ENCODE peak calls at places on chromosomes 11 and 22, in eight cellular contexts. G is neural crest cell, V is amygdala, M is ureter, O is KG1, Q is MCF 10A, A is PC-3, X is Right ventricle myocardium superior. S is an unnamed sample.

GRCh38 chr11:89491141-89491690 is at the start of gene NOX4:
- DNase-seq in O (no peak), G (peak; percentile 63), Q (no peak), A (no peak), X (peak; percentile 66), M (no peak), V (peak; percentile 36), S (no peak)

GRCh38 chr11:65435981-65436411 is 13.4 kb downstream of the NEAT1 start:
- DNase-seq in O (no peak), A (no peak), V (no peak), G (no peak), X (peak; percentile 49), Q (peak; percentile 41), M (peak; percentile 46), S (no peak)

GRCh38 chr22:45341503-45341902 is 31.8 kb downstream of the FAM118A start:
- DNase-seq in X (no peak), V (no peak), G (no peak), M (no peak), A (no peak), Q (no peak), O (no peak), S (no peak)

GRCh38 chr11:76788661-76789442 is 5.7 kb downstream of the TSKU start:
- DNase-seq in G (no peak), O (no peak), Q (peak; percentile 94), A (peak; percentile 99), X (no peak), M (peak; percentile 85), V (peak; percentile 50), S (no peak)

GRCh38 chr11:127862406-127862805 is 725.0 kb downstream of the ETS1 start:
- DNase-seq in X (no peak), A (peak; percentile 19), O (no peak), Q (peak; percentile 24), M (no peak), G (no peak), V (no peak), S (no peak)

GRCh38 chr11:103798456-103798855 is 238.0 kb upstream of the DDI1 start:
- DNase-seq in V (no peak), X (no peak), M (no peak), O (no peak), A (no peak), Q (no peak), G (no peak), S (no peak)

GRCh38 chr11:122398167-122398566 is 257.4 kb upstream of the UBASH3B start:
- DNase-seq in V (no peak), A (no peak), O (no peak), G (no peak), Q (no peak), X (no peak), M (no peak), S (no peak)

GRCh38 chr22:45709004-45709739 is 37.5 kb downstream of the ATXN10 start:
- DNase-seq in X (no peak), G (no peak), V (no peak), M (no peak), Q (peak; percentile 55), A (peak; percentile 74), O (no peak), S (no peak)

GRCh38 chr22:20204821-20205220 is 54.0 kb upstream of the CCDC188 start:
- DNase-seq in A (no peak), Q (no peak), G (no peak), M (peak; percentile 60), O (no peak), V (no peak), X (no peak), S (no peak)

GRCh38 chr11:33389635-33390034 is 132.5 kb downstream of the HIPK3 start:
- DNase-seq in Q (no peak), G (no peak), M (no peak), O (no peak), V (no peak), A (no peak), X (no peak), S (no peak)

GRCh38 chr22:39725351-39726035 is 154.9 kb downstream of the CACNA1I start:
- DNase-seq in V (no peak), M (no peak), X (no peak), Q (no peak), G (no peak), A (no peak), O (no peak), S (no peak)

GRCh38 chr11:65298655-65299179 is 15.9 kb upstream of the CDC42EP2 start:
- DNase-seq in O (no peak), G (no peak), X (peak; percentile 84), V (peak; percentile 65), A (no peak), Q (no peak), M (peak; percentile 74), S (no peak)

GRCh38 chr11:123616505-123617198 is 37.8 kb downstream of the SCN3B start:
- DNase-seq in V (peak; percentile 27), Q (peak; percentile 77), G (no peak), O (no peak), M (peak; percentile 58), X (peak; percentile 84), A (no peak), S (no peak)

GRCh38 chr22:30763815-30764686 is 69.4 kb downstream of the OSBP2 start:
- DNase-seq in V (no peak), M (peak; percentile 65), G (peak; percentile 51), Q (peak; percentile 91), O (no peak), X (no peak), A (peak; percentile 85), S (peak; percentile 23)

GRCh38 chr11:68043029-68043348 is 4.2 kb downstream of the TCIRG1 start:
- DNase-seq in X (no peak), G (no peak), O (no peak), Q (no peak), V (no peak), M (peak; percentile 41), A (no peak), S (no peak)

GRCh38 chr11:46977038-46977818 is 40.7 kb downstream of the CSTPP1 start:
- DNase-seq in V (peak; percentile 60), Q (no peak), O (no peak), M (no peak), A (no peak), G (peak; percentile 41), X (no peak), S (no peak)

GRCh38 chr11:65642014-65642671 is 4.2 kb downstream of the SIPA1 start:
- DNase-seq in A (no peak), M (no peak), Q (no peak), X (no peak), O (peak; percentile 24), G (no peak), V (peak; percentile 10), S (no peak)

GRCh38 chr11:122137081-122137793 is 21.2 kb upstream of the BLID start:
- DNase-seq in G (no peak), A (peak; percentile 96), M (no peak), X (no peak), O (no peak), Q (peak; percentile 70), V (no peak), S (no peak)